ENCODE peak calls at places on chromosomes 3 and 15, in nine cellular contexts. W is CD8-positive, alpha-beta memory T cell; M is neural progenitor cell; K is aorta; Z is endodermal cell; L is suprapubic skin; T is upper lobe of right lung; O is cardiac muscle cell; C is tibial artery. R is an unnamed sample.

GRCh38 chr15:97504031-97504430 is 456.5 kb upstream of the ARRDC4 start:
- DNase-seq in L (no peak), O (peak; percentile 88), T (no peak), Z (no peak), C (no peak), W (no peak), M (no peak), K (no peak), R (no peak)

GRCh38 chr3:39733804-39734203 is 75.6 kb upstream of the MYRIP start:
- DNase-seq in Z (no peak), L (no peak), K (no peak), C (no peak), M (no peak), O (no peak), W (no peak), T (no peak), R (no peak)

GRCh38 chr15:79680721-79681120 is 216.1 kb downstream of the MTHFS start:
- DNase-seq in L (no peak), K (no peak), T (no peak), Z (peak; percentile 62), M (peak; percentile 89), C (no peak), O (peak; percentile 67), W (no peak), R (no peak)

GRCh38 chr3:195801251-195802183 is 10.2 kb downstream of the MUC4 start:
- DNase-seq in W (no peak), O (no peak), L (no peak), K (peak; percentile 32), Z (peak; percentile 52), M (no peak), C (peak; percentile 56), T (no peak), R (no peak)

GRCh38 chr15:51359981-51360380 is 18.5 kb downstream of the GLDN start:
- DNase-seq in T (no peak), C (no peak), M (no peak), L (no peak), Z (no peak), W (no peak), O (no peak), K (no peak), R (no peak)

GRCh38 chr3:138936763-138937689 is 9.9 kb downstream of the FOXL2 start:
- DNase-seq in K (no peak), C (peak; percentile 56), Z (no peak), M (peak; percentile 36), L (no peak), O (no peak), W (no peak), T (no peak), R (no peak)

GRCh38 chr15:65085990-65086679 is 9.6 kb downstream of the KBTBD13 start:
- DNase-seq in T (no peak), W (no peak), M (peak; percentile 71), Z (peak; percentile 89), L (no peak), K (no peak), O (no peak), C (peak; percentile 71), R (no peak)

GRCh38 chr15:97061392-97061791 is 730.9 kb downstream of the NR2F2 start:
- DNase-seq in M (no peak), C (no peak), Z (no peak), T (no peak), L (no peak), W (no peak), K (no peak), O (no peak), R (no peak)

GRCh38 chr3:12229896-12230295 is 59.0 kb upstream of the PPARG start:
- DNase-seq in K (no peak), L (no peak), M (no peak), Z (no peak), C (no peak), T (peak; percentile 79), O (no peak), W (no peak), R (no peak)

GRCh38 chr3:66762888-66763287 is 235.2 kb upstream of the KBTBD8 start:
- DNase-seq in M (no peak), Z (no peak), C (no peak), L (no peak), W (no peak), T (no peak), K (no peak), O (no peak), R (no peak)

GRCh38 chr15:29268706-29269484 is 727 bp downstream of the NSMCE3 start:
- DNase-seq in C (peak; percentile 70), T (peak; percentile 68), O (peak; percentile 33), L (no peak), K (peak; percentile 49), Z (peak; percentile 78), M (peak; percentile 57), W (peak; percentile 78), R (peak; percentile 14)

GRCh38 chr3:33687406-33688010 is 30.5 kb downstream of the CLASP2 start:
- DNase-seq in W (no peak), K (no peak), L (no peak), O (peak; percentile 41), T (no peak), M (no peak), Z (no peak), C (no peak), R (no peak)

GRCh38 chr3:4709336-4709735 is 216.2 kb downstream of the ITPR1 start:
- DNase-seq in W (no peak), O (peak; percentile 31), T (no peak), K (no peak), C (no peak), M (no peak), Z (no peak), L (no peak), R (no peak)

GRCh38 chr3:146581080-146581601 is 24.0 kb downstream of the PLSCR5 start:
- DNase-seq in Z (no peak), L (no peak), O (peak; percentile 4), T (no peak), W (no peak), K (no peak), C (no peak), M (no peak), R (no peak)

GRCh38 chr15:70160803-70161565 is 63.3 kb upstream of the TLE3 start:
- DNase-seq in T (peak; percentile 46), C (peak; percentile 89), O (no peak), L (no peak), W (no peak), K (peak; percentile 80), Z (peak; percentile 42), M (no peak), R (peak; percentile 47)

GRCh38 chr3:170532573-170532972 is 53.3 kb downstream of the SLC7A14 start:
- DNase-seq in L (no peak), Z (no peak), K (no peak), C (no peak), M (no peak), O (no peak), W (no peak), T (no peak), R (no peak)

GRCh38 chr15:40064231-40064894 is 25.4 kb upstream of the SRP14 start:
- DNase-seq in C (peak; percentile 55), M (no peak), O (peak; percentile 56), K (no peak), L (no peak), T (no peak), Z (peak; percentile 87), W (no peak), R (no peak)

GRCh38 chr3:13792512-13793347 is 87.1 kb downstream of the WNT7A start:
- DNase-seq in T (no peak), M (no peak), Z (peak; percentile 64), W (no peak), O (no peak), C (no peak), L (no peak), K (no peak), R (no peak)

GRCh38 chr15:95594496-95594895 is 736.0 kb upstream of the NR2F2 start:
- DNase-seq in L (no peak), M (no peak), T (no peak), Z (no peak), O (no peak), C (no peak), W (no peak), K (no peak), R (no peak)

DNA sequence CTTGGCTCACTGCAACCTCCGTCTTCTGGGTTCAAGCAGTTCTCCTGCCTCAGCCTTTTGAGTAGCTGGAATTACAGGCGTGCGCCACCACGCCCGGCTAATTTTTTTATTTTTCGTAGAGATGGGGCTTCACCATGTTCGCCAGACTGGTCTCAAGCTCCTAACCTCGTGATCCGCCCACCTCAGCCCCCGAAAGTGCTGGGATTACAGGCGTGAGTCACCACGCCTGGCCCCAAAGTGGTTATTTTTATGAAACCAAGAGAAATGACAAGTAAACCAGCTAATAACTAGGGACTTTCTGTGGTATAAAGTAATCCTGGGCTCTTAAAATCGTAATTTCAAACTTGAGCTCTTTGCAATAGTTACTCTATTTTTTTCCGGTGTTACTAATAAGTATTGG is 4.0 kb downstream of the ZSCAN2 start:
- DNase-seq in L (no peak), M (no peak), W (no peak), T (no peak), Z (no peak), C (peak; percentile 13), O (no peak), K (no peak), R (no peak)
- H3K4me1 ChIP-seq in L (peaks cover 16% of the 10 kb centered on the region), M (peaks cover 5% of the 10 kb centered on the region), W (peaks cover 22% of the 10 kb centered on the region), T (no peaks in the 10 kb centered on the region), Z (no peaks in the 10 kb centered on the region), C (no peaks in the 10 kb centered on the region), O (no peaks in the 10 kb centered on the region), K (no peaks in the 10 kb centered on the region), R (peaks cover 22% of the 10 kb centered on the region)

DNA sequence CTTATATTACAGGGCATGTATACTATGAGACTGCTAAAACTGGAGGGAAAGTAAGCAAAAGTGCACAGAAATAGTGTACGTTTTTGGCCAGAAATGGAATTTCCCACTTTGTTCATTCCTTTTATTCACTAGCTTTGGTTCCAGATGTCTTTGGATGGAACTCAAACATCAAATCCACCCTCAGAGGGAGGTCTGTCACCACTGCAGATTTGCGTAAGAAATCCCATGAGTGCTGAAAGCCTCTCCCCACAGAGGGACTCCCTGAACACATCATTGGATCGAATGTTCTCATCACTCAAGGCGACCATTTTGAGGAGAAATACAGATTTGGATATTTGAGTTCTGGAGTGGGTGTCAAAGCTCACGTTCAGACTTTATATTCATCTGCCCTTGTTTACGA is 71.6 kb downstream of the FEM1B start:
- DNase-seq in C (no peak), W (no peak), T (no peak), M (no peak), Z (no peak), O (peak; percentile 66), L (no peak), K (no peak), R (no peak)
- H3K4me1 ChIP-seq in C (peaks cover 9% of the 10 kb centered on the region), W (no peaks in the 10 kb centered on the region), T (peaks cover 9% of the 10 kb centered on the region), M (no peaks in the 10 kb centered on the region), Z (no peaks in the 10 kb centered on the region), O (peaks cover 5% of the 10 kb centered on the region), L (peaks cover 27% of the 10 kb centered on the region), K (peaks cover 2% of the 10 kb centered on the region), R (peaks cover 46% of the 10 kb centered on the region)

GRCh38 chr3:97821810-97822775 is at the start of gene CRYBG3:
- DNase-seq in M (peak; percentile 91), C (peak; percentile 91), L (peak; percentile 80), K (peak; percentile 91), W (peak; percentile 81), T (peak; percentile 93), Z (peak; percentile 89), O (peak; percentile 86), R (peak; percentile 86)
- H3K4me1 ChIP-seq in M (peaks cover 9% of the 10 kb centered on the region), C (no peaks in the 10 kb centered on the region), L (peaks cover 34% of the 10 kb centered on the region), K (peaks cover 3% of the 10 kb centered on the region), W (peaks cover 13% of the 10 kb centered on the region), T (peaks cover 8% of the 10 kb centered on the region), Z (peaks cover 5% of the 10 kb centered on the region), O (peaks cover 10% of the 10 kb centered on the region), R (peaks cover 60% of the 10 kb centered on the region)

DNA sequence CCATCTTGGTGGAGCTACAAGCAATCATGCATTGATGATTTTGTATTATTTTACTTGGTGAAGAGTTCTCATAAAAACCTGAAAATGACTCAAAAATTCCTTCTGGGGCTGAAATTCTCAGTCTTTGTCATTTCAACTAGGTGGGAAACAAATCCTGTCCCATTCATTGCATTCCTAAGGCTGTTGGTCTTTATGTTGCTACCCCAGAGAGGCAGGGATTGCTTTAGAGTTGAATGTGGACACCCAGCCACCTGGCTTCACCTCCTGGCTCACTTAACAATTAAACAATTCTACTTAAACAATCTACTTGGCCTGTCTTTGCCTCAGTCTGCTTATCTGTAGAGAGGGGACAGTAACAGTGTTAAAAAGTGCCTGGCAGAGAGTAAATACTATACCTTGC is 117.3 kb upstream of the UBE3A start:
- DNase-seq in K (no peak), W (no peak), M (no peak), L (no peak), O (no peak), Z (no peak), C (no peak), T (no peak), R (no peak)
- H3K4me1 ChIP-seq in K (no peaks in the 10 kb centered on the region), W (no peaks in the 10 kb centered on the region), M (peaks cover 7% of the 10 kb centered on the region), L (no peaks in the 10 kb centered on the region), O (no peaks in the 10 kb centered on the region), Z (peaks cover 6% of the 10 kb centered on the region), C (no peaks in the 10 kb centered on the region), T (no peaks in the 10 kb centered on the region), R (no peaks in the 10 kb centered on the region)

R was measured in left ventricle myocardium inferior.